ENCODE peak calls at places on chromosomes 11 and 22, in six cellular contexts. Y, G, O, S, W and Q are unnamed samples.

GRCh38 chr11:18457435-18457834 is 1.8 kb downstream of the LDHAL6A start:
- DNase-seq in Y (no peak), G (peak; percentile 32), O (peak; percentile 33), S (peak; percentile 94), W (no peak), Q (peak; percentile 36)

GRCh38 chr11:46736615-46737014 is 17.6 kb downstream of the F2 start:
- DNase-seq in Y (no peak), G (no peak), O (no peak), S (no peak), W (no peak), Q (peak; percentile 23)

GRCh38 chr22:35664955-35665577 is 16.8 kb downstream of the APOL6 start:
- DNase-seq in Y (no peak), G (no peak), O (no peak), S (no peak), W (no peak), Q (no peak)

GRCh38 chr11:65536412-65537295 is 11.8 kb downstream of the SCYL1 start:
- DNase-seq in Y (no peak), G (no peak), O (no peak), S (no peak), W (no peak), Q (no peak)

GRCh38 chr22:34855471-34855870 is 210.5 kb upstream of the ISX start:
- DNase-seq in Y (no peak), G (no peak), O (no peak), S (no peak), W (no peak), Q (no peak)

GRCh38 chr11:6427516-6427915 is 8.6 kb upstream of the APBB1 start:
- DNase-seq in Y (no peak), G (no peak), O (no peak), S (no peak), W (no peak), Q (no peak)

GRCh38 chr11:2327032-2327431 is 25.2 kb downstream of the TSPAN32 start:
- DNase-seq in Y (no peak), G (no peak), O (no peak), S (no peak), W (no peak), Q (no peak)

GRCh38 chr11:29251738-29252137 is 765.1 kb downstream of the KCNA4 start:
- DNase-seq in Y (no peak), G (no peak), O (no peak), S (no peak), W (no peak), Q (no peak)

GRCh38 chr11:35714882-35715612 is 52.5 kb downstream of the TRIM44 start:
- DNase-seq in Y (no peak), G (no peak), O (peak; percentile 33), S (no peak), W (no peak), Q (no peak)

GRCh38 chr11:26011474-26011873 is 320.5 kb upstream of the ANO3 start:
- DNase-seq in Y (no peak), G (no peak), O (no peak), S (no peak), W (no peak), Q (no peak)

GRCh38 chr11:104467414-104467813 is 303.5 kb upstream of the PDGFD start:
- DNase-seq in Y (no peak), G (no peak), O (no peak), S (peak; percentile 23), W (no peak), Q (no peak)

GRCh38 chr11:3222003-3222855 is 3.6 kb upstream of the MRGPRG start:
- DNase-seq in Y (no peak), G (no peak), O (no peak), S (no peak), W (no peak), Q (no peak)